ENCODE peak calls at places on chromosome 9, in five cellular contexts. X, J, D, Z and T are unnamed samples.

GRCh38 chr9:97918641-97919040 is 3.7 kb downstream of the TRMO start:
- DNase-seq in D (no peak), J (no peak), Z (no peak), X (no peak), T (no peak)

GRCh38 chr9:5783982-5784381 is 48.9 kb downstream of the ERMP1 start:
- DNase-seq in Z (no peak), D (no peak), J (no peak), X (no peak), T (no peak)

GRCh38 chr9:96495341-96495740 is 45.4 kb downstream of the HABP4 start:
- DNase-seq in J (no peak), Z (no peak), X (no peak), D (no peak), T (peak)

GRCh38 chr9:101582593-101582992 is 12.2 kb downstream of the PPP3R2 start:
- DNase-seq in Z (no peak), J (no peak), X (no peak), D (no peak), T (no peak)

GRCh38 chr9:92504881-92505280 is 22.6 kb upstream of the ASPN start:
- DNase-seq in J (no peak), Z (no peak), D (no peak), X (no peak), T (no peak)

GRCh38 chr9:14216612-14217194 is 97.2 kb downstream of the NFIB start:
- DNase-seq in Z (no peak), D (no peak), J (no peak), X (no peak), T (no peak)

GRCh38 chr9:9552665-9553064 is 1060.1 kb downstream of the PTPRD start:
- DNase-seq in D (no peak), X (no peak), Z (no peak), J (no peak), T (no peak)

GRCh38 chr9:92983984-92984589 is 36.8 kb downstream of the FGD3 start:
- DNase-seq in Z (no peak), J (no peak), D (no peak), X (no peak), T (no peak)

GRCh38 chr9:99980578-99980977 is 74.1 kb downstream of the STX17 start:
- DNase-seq in J (no peak), D (no peak), Z (no peak), X (no peak), T (no peak)

GRCh38 chr9:32571969-32572899 is 725 bp downstream of the NDUFB6 start:
- DNase-seq in X (no peak), J (no peak), D (no peak), Z (peak), T (peak)

GRCh38 chr9:2132484-2133082 is 117.4 kb downstream of the SMARCA2 start:
- DNase-seq in D (no peak), J (no peak), X (no peak), Z (no peak), T (no peak)

GRCh38 chr9:108691614-108692013 is 164.2 kb downstream of the ACTL7B start:
- DNase-seq in Z (peak), J (no peak), X (peak), D (no peak), T (no peak)

GRCh38 chr9:74006935-74007334 is 490.2 kb upstream of the RORB start:
- DNase-seq in X (no peak), Z (no peak), J (no peak), D (no peak), T (no peak)

DNA sequence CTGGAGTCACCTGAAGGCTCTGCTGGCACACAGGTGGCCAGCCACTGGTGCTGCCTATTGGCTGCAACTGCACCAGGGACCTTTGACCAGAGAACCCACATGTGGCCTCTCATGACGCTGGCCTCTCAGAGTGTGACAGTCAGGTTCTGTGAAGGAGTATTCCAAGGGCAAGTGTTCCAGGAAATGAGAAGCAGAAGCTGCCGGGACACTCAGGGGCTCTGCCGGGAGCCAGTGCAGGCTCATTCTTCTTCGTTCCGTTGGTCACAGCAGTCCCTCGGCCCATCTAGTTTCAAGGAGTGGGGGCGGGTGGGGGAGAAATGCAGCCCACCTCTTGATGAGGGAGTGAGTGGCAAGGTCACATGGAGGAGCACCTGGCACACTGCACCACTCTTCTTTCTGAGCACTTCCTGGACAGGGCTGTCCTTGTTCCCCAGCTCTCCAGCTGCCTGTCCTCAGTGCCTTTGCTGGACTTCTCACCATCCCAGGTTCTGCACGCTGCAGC is 237.5 kb downstream of the GADD45G start:
- DNase-seq in Z (peak), D (no peak), X (peak), J (no peak), T (no peak)
- TF ChIP-seq POLR2A in Z (peak), D (no peak), X (no peak), J (no peak), T (no peak)

DNA sequence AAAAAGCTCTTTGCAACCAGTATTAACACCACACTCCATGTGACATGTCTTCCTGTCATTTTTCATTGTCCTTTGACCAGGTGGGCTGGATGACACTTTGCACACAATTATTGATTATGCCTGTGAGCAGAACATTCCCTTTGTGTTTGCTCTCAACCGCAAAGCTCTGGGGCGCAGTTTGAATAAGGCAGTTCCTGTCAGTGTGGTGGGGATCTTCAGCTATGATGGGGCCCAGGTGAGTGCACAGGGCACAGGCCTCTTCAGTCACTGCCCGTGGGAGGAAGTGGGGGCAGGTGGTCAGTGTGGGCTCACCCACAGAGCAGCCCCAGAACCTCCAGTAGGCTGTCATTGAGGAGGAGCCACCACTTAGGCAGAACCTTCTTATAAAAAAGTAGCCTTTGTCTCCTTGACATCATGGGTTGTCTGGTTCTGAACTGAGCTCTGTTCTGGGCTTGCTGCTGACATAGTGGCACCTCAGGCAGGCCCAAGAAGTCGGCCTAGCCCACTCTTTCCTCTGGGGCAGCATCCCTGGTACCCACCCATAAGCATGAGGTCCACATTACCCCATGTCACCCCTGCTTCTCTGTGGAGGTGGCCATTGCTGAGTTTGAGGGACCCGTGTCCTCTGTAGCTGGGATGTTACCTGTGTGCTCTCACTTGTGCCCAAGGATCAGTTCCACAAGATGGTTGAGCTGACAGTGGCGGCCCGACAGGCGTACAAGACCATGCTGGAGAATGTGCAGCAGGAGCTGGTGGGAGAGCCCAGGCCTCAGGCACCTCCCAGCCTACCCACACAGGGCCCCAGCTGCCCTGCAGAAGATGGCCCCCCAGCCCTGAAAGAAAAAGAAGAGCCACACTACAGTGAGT is 39.3 kb downstream of the SECISBP2 start:
- DNase-seq in Z (no peak), X (no peak), D (no peak), J (no peak), T (no peak)
- TF ChIP-seq POLR2A in Z (no peak), X (no peak), D (no peak), J (no peak), T (no peak)

GRCh38 chr9:129907196-129907595 is 71.9 kb downstream of the USP20 start:
- DNase-seq in Z (no peak), J (no peak), X (no peak), D (no peak), T (no peak)
- TF ChIP-seq POLR2A in Z (no peak), J (no peak), X (no peak), D (no peak), T (no peak)

GRCh38 chr9:126519660-126520425 is 93.9 kb upstream of the LMX1B start:
- DNase-seq in D (no peak), J (no peak), Z (no peak), X (no peak), T (no peak)
- TF ChIP-seq POLR2A in D (no peak), J (no peak), Z (no peak), X (no peak), T (no peak)